ENCODE peak calls at places on chromosome 5, in nine cellular contexts. E is neural progenitor cell, C is K562, R is fibroblast of lung, F is IMR-90, Y is GM23248, G is PC-3, K is mammary epithelial cell, V is H9. N is an unnamed sample.

GRCh38 chr5:167699434-167699833 is 592.0 kb upstream of the WWC1 start:
- DNase-seq in E (peak; percentile 83), C (no peak), R (peak; percentile 91), F (peak; percentile 99), Y (peak; percentile 99), G (peak; percentile 94), K (peak; percentile 99), V (peak; percentile 80), N (peak; percentile 88)

GRCh38 chr5:109865636-109866035 is 175.9 kb downstream of the MAN2A1 start:
- DNase-seq in E (no peak), C (peak; percentile 37), R (peak; percentile 96), F (peak; percentile 98), Y (peak; percentile 88), G (peak; percentile 96), K (peak; percentile 70), V (no peak), N (peak; percentile 86)

GRCh38 chr5:68041293-68041692 is 174.3 kb upstream of the PIK3R1 start:
- DNase-seq in E (no peak), C (no peak), R (no peak), F (no peak), Y (no peak), G (no peak), K (no peak), V (no peak), N (no peak)

GRCh38 chr5:44389410-44389879 is at the start of gene FGF10:
- DNase-seq in E (peak; percentile 88), C (no peak), R (peak; percentile 40), F (no peak), Y (peak; percentile 37), G (no peak), K (no peak), V (peak; percentile 84), N (peak; percentile 62)

GRCh38 chr5:158135682-158136176 is 276.8 kb upstream of the CLINT1 start:
- DNase-seq in E (peak; percentile 90), C (no peak), R (no peak), F (no peak), Y (no peak), G (no peak), K (no peak), V (peak; percentile 82), N (no peak)

GRCh38 chr5:59367791-59368394 is 525.6 kb downstream of the PDE4D start:
- DNase-seq in E (peak; percentile 78), C (peak; percentile 13), R (peak; percentile 85), F (peak; percentile 66), Y (peak; percentile 77), G (peak; percentile 33), K (peak; percentile 44), V (peak; percentile 56), N (peak; percentile 82)

GRCh38 chr5:144072518-144072927 is 97.9 kb downstream of the YIPF5 start:
- DNase-seq in E (no peak), C (no peak), R (peak; percentile 29), F (peak; percentile 84), Y (peak; percentile 74), G (peak; percentile 84), K (peak; percentile 61), V (no peak), N (peak; percentile 47)

GRCh38 chr5:32217886-32218396 is 43.8 kb upstream of the GOLPH3 start:
- DNase-seq in E (peak; percentile 42), C (peak; percentile 67), R (peak; percentile 36), F (no peak), Y (no peak), G (peak; percentile 22), K (no peak), V (no peak), N (no peak)

GRCh38 chr5:146877178-146877681 is 1.3 kb downstream of the PPP2R2B start:
- DNase-seq in E (no peak), C (no peak), R (no peak), F (no peak), Y (no peak), G (no peak), K (no peak), V (no peak), N (no peak)

GRCh38 chr5:146883496-146883895 is 4.9 kb upstream of the PPP2R2B start:
- DNase-seq in E (no peak), C (no peak), R (no peak), F (no peak), Y (no peak), G (no peak), K (peak; percentile 86), V (no peak), N (no peak)

GRCh38 chr5:146880985-146881384 is 2.4 kb upstream of the PPP2R2B start:
- DNase-seq in E (no peak), C (no peak), R (no peak), F (no peak), Y (no peak), G (no peak), K (no peak), V (no peak), N (no peak)

GRCh38 chr5:146877783-146878470 is 630 bp downstream of the PPP2R2B start:
- DNase-seq in E (peak; percentile 76), C (no peak), R (no peak), F (no peak), Y (peak; percentile 43), G (no peak), K (no peak), V (peak; percentile 47), N (peak; percentile 88)

GRCh38 chr5:146878471-146879172 is at the start of gene PPP2R2B:
- DNase-seq in E (peak; percentile 89), C (no peak), R (peak; percentile 12), F (peak; percentile 1), Y (peak; percentile 57), G (peak; percentile 17), K (peak; percentile 57), V (peak; percentile 86), N (peak; percentile 69)
- H2AFZ ChIP-seq in E (peak within 1 kb of the TSS; percentile 97), C (no peak within 1 kb of the TSS), R (peak within 1 kb of the TSS; percentile 41), F (peak within 1 kb of the TSS; percentile 79), Y (peak within 1 kb of the TSS; percentile 57), G (peak within 1 kb of the TSS; percentile 45), K (peak within 1 kb of the TSS; percentile 92), V (no peak within 1 kb of the TSS), N (peak within 1 kb of the TSS; percentile 47)

GRCh38 chr5:1507457-1507856 is 16.3 kb downstream of the LPCAT1 start:
- DNase-seq in E (no peak), C (no peak), R (no peak), F (no peak), Y (no peak), G (no peak), K (no peak), V (no peak), N (no peak)

GRCh38 chr5:1507016-1507375 is 16.8 kb downstream of the LPCAT1 start:
- DNase-seq in E (no peak), C (no peak), R (no peak), F (no peak), Y (no peak), G (no peak), K (no peak), V (no peak), N (no peak)

GRCh38 chr5:1505506-1506241 is 18.1 kb downstream of the LPCAT1 start:
- DNase-seq in E (peak; percentile 16), C (no peak), R (no peak), F (no peak), Y (no peak), G (no peak), K (no peak), V (no peak), N (no peak)

GRCh38 chr5:1507961-1508678 is 15.6 kb downstream of the LPCAT1 start:
- DNase-seq in E (no peak), C (no peak), R (no peak), F (no peak), Y (no peak), G (no peak), K (no peak), V (no peak), N (no peak)

DNA sequence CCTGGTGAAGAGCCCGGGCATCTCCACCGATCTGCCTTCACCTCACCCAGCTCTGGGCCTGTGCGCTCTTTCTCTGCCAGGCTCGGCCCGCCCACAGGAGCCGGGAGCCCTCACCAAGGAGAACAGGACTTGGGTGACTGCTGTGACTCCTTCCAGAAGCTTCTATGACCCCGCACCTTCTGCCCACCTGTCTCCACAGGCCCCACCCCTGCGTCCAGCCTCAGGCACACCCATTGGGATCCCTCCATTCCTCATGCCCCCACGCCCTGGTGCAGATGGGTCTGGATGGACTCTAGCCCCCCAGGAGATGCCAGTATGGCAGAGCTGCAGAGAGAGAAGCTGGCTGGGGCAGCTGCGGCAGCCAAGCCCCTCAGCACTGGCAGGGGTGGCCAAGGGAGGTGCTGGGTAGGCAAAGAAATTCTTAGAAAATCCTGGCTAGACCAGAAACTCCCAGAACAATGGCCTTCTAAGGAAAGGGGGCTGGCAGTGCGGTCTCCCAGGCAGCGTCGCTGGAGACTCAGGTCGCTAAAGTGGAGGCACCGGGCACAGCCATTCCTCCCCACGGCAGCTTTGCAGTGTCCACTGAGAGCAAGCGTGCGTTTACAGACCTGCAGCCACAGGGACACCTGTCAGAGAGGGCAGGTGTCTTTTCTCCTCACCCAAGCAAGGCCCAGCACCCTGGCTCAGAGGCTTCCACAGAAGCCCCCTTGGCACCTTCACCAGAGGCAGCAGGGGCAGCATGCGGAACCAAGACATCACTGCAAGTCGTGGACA is 17.3 kb downstream of the LPCAT1 start:
- DNase-seq in E (no peak), C (no peak), R (no peak), F (no peak), Y (no peak), G (no peak), K (no peak), V (no peak), N (no peak)
- H4K20me1 ChIP-seq in E (peaks cover 84% of the 10 kb centered on the region), C (peaks cover 56% of the 10 kb centered on the region), R (peaks cover 6% of the 10 kb centered on the region), F (peaks cover 99% of the 10 kb centered on the region), Y (peaks cover under 1% of the 10 kb centered on the region), G (peaks cover 65% of the 10 kb centered on the region), K (peaks cover 12% of the 10 kb centered on the region), V (peaks cover 5% of the 10 kb centered on the region), N (peaks cover 94% of the 10 kb centered on the region)

GRCh38 chr5:159781626-159782157 is 134.6 kb upstream of the ADRA1B start:
- DNase-seq in E (no peak), C (no peak), R (no peak), F (no peak), Y (no peak), G (peak; percentile 66), K (peak; percentile 82), V (no peak), N (no peak)
- H3K27ac ChIP-seq in E (no peak overlapping the region), C (no peak overlapping the region), R (no peak overlapping the region), F (no peak overlapping the region), Y (no peak overlapping the region), G (no peak overlapping the region), K (peak overlapping the region; percentile 38), V (no peak overlapping the region), N (no peak overlapping the region)

GRCh38 chr5:78573318-78573717 is 75.3 kb downstream of the LHFPL2 start:
- DNase-seq in E (no peak), C (no peak), R (no peak), F (no peak), Y (no peak), G (no peak), K (no peak), V (no peak), N (no peak)

GRCh38 chr5:78574157-78574673 is 74.4 kb downstream of the LHFPL2 start:
- DNase-seq in E (no peak), C (no peak), R (no peak), F (no peak), Y (no peak), G (no peak), K (no peak), V (no peak), N (no peak)

GRCh38 chr5:78576376-78576775 is 72.2 kb downstream of the LHFPL2 start:
- DNase-seq in E (no peak), C (no peak), R (no peak), F (no peak), Y (no peak), G (no peak), K (no peak), V (no peak), N (peak; percentile 74)

GRCh38 chr5:78577051-78577807 is 71.3 kb downstream of the LHFPL2 start:
- DNase-seq in E (no peak), C (no peak), R (peak; percentile 30), F (no peak), Y (peak; percentile 64), G (no peak), K (no peak), V (no peak), N (no peak)

GRCh38 chr5:78574731-78575161 is 73.8 kb downstream of the LHFPL2 start:
- DNase-seq in E (no peak), C (no peak), R (no peak), F (peak; percentile 68), Y (peak; percentile 69), G (peak; percentile 62), K (peak; percentile 66), V (no peak), N (no peak)
- H2AFZ ChIP-seq in E (no peak overlapping the region), C (no peak overlapping the region), R (no peak overlapping the region), F (peak overlapping the region; percentile 5), Y (no peak overlapping the region), G (no peak overlapping the region), K (no peak overlapping the region), V (no peak overlapping the region), N (no peak overlapping the region)